ENCODE peak calls at places on chromosomes 13 and 19, in six cellular contexts. Z, F, L, N, J and S are unnamed samples.

GRCh38 chr19:19628499-19629134 is 597 bp upstream of the LPAR2 start:
- DNase-seq in Z (no peak), F (peak; percentile 87), L (peak; percentile 95), N (peak; percentile 46), J (no peak), S (no peak)

GRCh38 chr13:52695856-52696255 is 43.2 kb downstream of the SUGT1 start:
- DNase-seq in Z (no peak), F (no peak), L (no peak), N (peak; percentile 25), J (no peak), S (no peak)

GRCh38 chr13:40993987-40994386 is 25.1 kb downstream of the ELF1 start:
- DNase-seq in Z (no peak), F (no peak), L (peak; percentile 92), N (no peak), J (no peak), S (no peak)

GRCh38 chr13:113151745-113152707 is 6.4 kb upstream of the PROZ start:
- DNase-seq in Z (peak; percentile 75), F (no peak), L (no peak), N (peak; percentile 67), J (no peak), S (no peak)

GRCh38 chr19:48568345-48568886 is 16.4 kb downstream of the SULT2B1 start:
- DNase-seq in Z (peak; percentile 85), F (no peak), L (peak; percentile 81), N (peak; percentile 95), J (peak; percentile 93), S (peak; percentile 72)

GRCh38 chr13:98411617-98412310 is 165.1 kb downstream of the STK24 start:
- DNase-seq in Z (no peak), F (no peak), L (no peak), N (no peak), J (no peak), S (no peak)

GRCh38 chr13:65854431-65854830 is 1375.7 kb downstream of the PCDH9 start:
- DNase-seq in Z (no peak), F (no peak), L (no peak), N (no peak), J (no peak), S (no peak)

GRCh38 chr13:105474983-105475382 is 1060.5 kb downstream of the EFNB2 start:
- DNase-seq in Z (no peak), F (no peak), L (no peak), N (no peak), J (peak; percentile 10), S (no peak)

GRCh38 chr19:7842661-7843294 is 12.8 kb downstream of the EVI5L start:
- DNase-seq in Z (no peak), F (no peak), L (no peak), N (no peak), J (no peak), S (no peak)

GRCh38 chr19:34480971-34481821 is at the start of gene WTIP:
- DNase-seq in Z (peak; percentile 90), F (peak; percentile 87), L (peak; percentile 55), N (peak; percentile 84), J (peak; percentile 47), S (peak; percentile 77)

GRCh38 chr19:44582581-44583265 is 30.6 kb upstream of the IGSF23 start:
- DNase-seq in Z (peak; percentile 52), F (no peak), L (no peak), N (peak; percentile 41), J (no peak), S (peak; percentile 42)

GRCh38 chr13:39133781-39134180 is 95.5 kb downstream of the NHLRC3 start:
- DNase-seq in Z (no peak), F (no peak), L (no peak), N (no peak), J (no peak), S (no peak)

GRCh38 chr19:42121666-42122069 is 10.6 kb downstream of the POU2F2 start:
- DNase-seq in Z (peak; percentile 93), F (no peak), L (peak; percentile 93), N (peak; percentile 96), J (peak; percentile 93), S (peak; percentile 98)

GRCh38 chr13:94515352-94515751 is 35.9 kb upstream of the DCT start:
- DNase-seq in Z (no peak), F (no peak), L (no peak), N (no peak), J (no peak), S (no peak)